ENCODE peak calls at places on chromosome 17, in four cellular contexts. B is HEK293T; F is GM12865; X is activated T-helper 1 cell treated with anti-CD3 and anti-CD28 coated beads, Interleukin-12 subunit alpha, Interleukin-12 subunit beta, Interleukin-2, Interleukin-4 antibody, amounts not matched to agents 30 ng/mL and 10 ng/mL and 1 ng/mL, durations not matched to agents 14 hours and 24 hours and 36 hours. V is an unnamed sample.

GRCh38 chr17:29686998-29687397 is 64.3 kb upstream of the CORO6 start:
- DNase-seq in F (no peak), B (no peak), X (no peak), V (no peak)

GRCh38 chr17:6853764-6854442 is 22.4 kb upstream of the TEKT1 start:
- DNase-seq in X (no peak), B (no peak), F (no peak), V (no peak)

GRCh38 chr17:47872651-47873161 is 21.7 kb upstream of the SP6 start:
- DNase-seq in F (no peak), B (no peak), X (no peak), V (no peak)

GRCh38 chr17:77190561-77190960 is 49.8 kb downstream of the SEC14L1 start:
- DNase-seq in X (no peak), B (no peak), F (no peak), V (no peak)

GRCh38 chr17:49359990-49360795 is 1.9 kb downstream of the ZNF652 start:
- DNase-seq in F (peak), X (no peak), B (no peak), V (no peak)

GRCh38 chr17:65173284-65173793 is 36.2 kb downstream of the RGS9 start:
- DNase-seq in B (no peak), F (peak), X (peak), V (peak)

GRCh38 chr17:51064061-51064735 is 56.5 kb downstream of the SPAG9 start:
- DNase-seq in F (no peak), X (no peak), B (no peak), V (no peak)

GRCh38 chr17:72425133-72425795 is 304.4 kb downstream of the SOX9 start:
- DNase-seq in F (peak), X (no peak), B (no peak), V (no peak)

GRCh38 chr17:71163121-71163812 is 957.6 kb upstream of the SOX9 start:
- DNase-seq in F (no peak), X (no peak), B (peak), V (no peak)

GRCh38 chr17:78473951-78474630 is 95.6 kb downstream of the PGS1 start:
- DNase-seq in F (no peak), X (no peak), B (no peak), V (no peak)

GRCh38 chr17:72839086-72839728 is 253.3 kb downstream of the SLC39A11 start:
- DNase-seq in F (no peak), B (no peak), X (no peak), V (no peak)

GRCh38 chr17:47850373-47850691 is 631 bp downstream of the SP6 start:
- DNase-seq in F (no peak), B (no peak), X (no peak), V (no peak)

GRCh38 chr17:76700627-76701470 is 9.9 kb downstream of the MXRA7 start:
- DNase-seq in X (no peak), B (no peak), F (no peak), V (no peak)

GRCh38 chr17:64173646-64174045 is 43.7 kb upstream of the ERN1 start:
- DNase-seq in F (no peak), X (no peak), B (no peak), V (no peak)

GRCh38 chr17:19928299-19928698 is 49.3 kb downstream of the AKAP10 start:
- DNase-seq in B (no peak), F (no peak), X (no peak), V (no peak)

GRCh38 chr17:59505610-59506276 is 59.7 kb upstream of the DHX40 start:
- DNase-seq in B (no peak), F (no peak), X (no peak), V (no peak)

GRCh38 chr17:40168262-40168832 is 8.9 kb upstream of the RAPGEFL1 start:
- DNase-seq in B (peak), X (no peak), F (peak), V (no peak)

GRCh38 chr17:37019745-37020129 is 71.0 kb downstream of the AATF start:
- DNase-seq in X (no peak), B (no peak), F (no peak), V (no peak)

GRCh38 chr17:31582151-31582907 is 190.9 kb downstream of the RAB11FIP4 start:
- DNase-seq in F (peak), B (no peak), X (no peak), V (no peak)

GRCh38 chr17:6913608-6914443 is 82.0 kb upstream of the ALOX12 start:
- DNase-seq in F (peak), X (peak), B (peak), V (peak)

GRCh38 chr17:63358111-63358839 is 87.8 kb downstream of the CYB561 start:
- DNase-seq in B (no peak), X (no peak), F (no peak), V (no peak)

GRCh38 chr17:50028207-50029120 is 27.4 kb upstream of the ITGA3 start:
- DNase-seq in X (no peak), B (no peak), F (no peak), V (no peak)

GRCh38 chr17:78684026-78684425 is 98.0 kb downstream of the CYTH1 start:
- DNase-seq in F (no peak), X (no peak), B (no peak), V (no peak)

GRCh38 chr17:29240477-29240876 is 6.2 kb upstream of the CRYBA1 start:
- DNase-seq in F (no peak), B (no peak), X (no peak), V (no peak)

GRCh38 chr17:3019761-3020160 is 43.6 kb downstream of the OR1D5 start:
- DNase-seq in X (no peak), F (no peak), B (no peak), V (no peak)

GRCh38 chr17:82329683-82330321 is 3.8 kb downstream of the SECTM1 start:
- DNase-seq in B (no peak), X (no peak), F (no peak), V (no peak)

GRCh38 chr17:60525347-60525623 is 757 bp downstream of the APPBP2 start:
- DNase-seq in B (peak), X (no peak), F (no peak), V (no peak)

GRCh38 chr17:12180644-12181261 is 160.1 kb downstream of the MAP2K4 start:
- DNase-seq in B (peak), X (no peak), F (peak), V (no peak)

GRCh38 chr17:69047368-69048263 is 13.1 kb downstream of the ABCA9 start:
- DNase-seq in F (no peak), X (no peak), B (no peak), V (no peak)

GRCh38 chr17:40415390-40415789 is 2.3 kb downstream of the TOP2A start:
- DNase-seq in B (no peak), F (peak), X (no peak), V (no peak)

GRCh38 chr17:4498461-4499397 is at the start of gene SPNS2:
- DNase-seq in B (peak), X (peak), F (peak), V (peak)

GRCh38 chr17:35621768-35622167 is 34.6 kb downstream of the AP2B1 start:
- DNase-seq in X (no peak), B (no peak), F (no peak), V (no peak)

GRCh38 chr17:42248351-42249179 is 27.6 kb downstream of the STAT5B start:
- DNase-seq in X (peak), B (no peak), F (peak), V (peak)

GRCh38 chr17:80833952-80834895 is 157.4 kb upstream of the CHMP6 start:
- DNase-seq in B (no peak), X (no peak), F (no peak), V (no peak)

V was measured in effector CD8-positive, alpha-beta T cell.